ENCODE peak calls at places on chromosomes 13 and 19, in six cellular contexts. V is aorta, O is T-helper 2 cell, P is HT1080, I is NCI-H460, A is Peyer's patch. Y is an unnamed sample.

GRCh38 chr13:100828226-100828625 is 153.6 kb upstream of the TMTC4 start:
- DNase-seq in P (peak), O (no peak), I (no peak), A (no peak), V (no peak), Y (no peak)

GRCh38 chr13:32415019-32415418 is 12.9 kb downstream of the N4BP2L1 start:
- DNase-seq in V (no peak), O (no peak), I (no peak), P (no peak), A (no peak), Y (no peak)

GRCh38 chr13:111956261-111957151 is 110.4 kb upstream of the SOX1 start:
- DNase-seq in O (no peak), I (no peak), P (no peak), A (no peak), V (no peak), Y (no peak)

GRCh38 chr19:50896591-50897190 is 14.5 kb downstream of the KLK4 start:
- DNase-seq in O (no peak), V (no peak), I (no peak), P (peak), A (peak), Y (no peak)

GRCh38 chr13:105464249-105464648 is 1071.2 kb downstream of the EFNB2 start:
- DNase-seq in P (peak), O (no peak), V (no peak), A (no peak), I (no peak), Y (no peak)

GRCh38 chr19:55305491-55305890 is 19.6 kb downstream of the TMEM150B start:
- DNase-seq in O (peak), V (no peak), P (peak), I (no peak), A (peak), Y (peak)

GRCh38 chr13:50071399-50071798 is 56.2 kb downstream of the KCNRG start:
- DNase-seq in V (no peak), A (no peak), I (no peak), P (no peak), O (no peak), Y (no peak)

GRCh38 chr13:35140831-35141230 is 198.8 kb downstream of the NBEA start:
- DNase-seq in A (no peak), P (no peak), V (no peak), O (no peak), I (no peak), Y (no peak)

GRCh38 chr13:40565282-40566148 is 100.9 kb downstream of the FOXO1 start:
- DNase-seq in V (no peak), O (no peak), I (no peak), A (no peak), P (peak), Y (no peak)

GRCh38 chr19:29681422-29682235 is 16.4 kb downstream of the PLEKHF1 start:
- DNase-seq in O (no peak), A (no peak), P (no peak), V (no peak), I (no peak), Y (no peak)

GRCh38 chr13:114288157-114288591 is 6.8 kb downstream of the UPF3A start:
- DNase-seq in O (no peak), P (no peak), V (no peak), A (no peak), I (no peak), Y (no peak)

GRCh38 chr13:33050161-33050560 is 33.9 kb downstream of the KL start:
- DNase-seq in O (no peak), A (no peak), P (no peak), I (no peak), V (no peak), Y (no peak)

GRCh38 chr19:17420267-17420924 is 549 bp downstream of the MVB12A start:
- DNase-seq in O (no peak), P (peak), A (peak), V (peak), I (no peak), Y (no peak)

GRCh38 chr13:107680115-107680514 is 535.2 kb downstream of the LIG4 start:
- DNase-seq in P (peak), V (no peak), I (peak), O (no peak), A (no peak), Y (no peak)

GRCh38 chr19:48992571-48993174 is 436 bp downstream of the GYS1 start:
- DNase-seq in V (no peak), O (no peak), P (no peak), I (no peak), A (peak), Y (no peak)

GRCh38 chr19:51294211-51294976 is 17.1 kb upstream of the IGLON5 start:
- DNase-seq in V (no peak), O (no peak), A (peak), P (peak), I (no peak), Y (no peak)

GRCh38 chr13:34021619-34022018 is 203.7 kb downstream of the RFC3 start:
- DNase-seq in O (no peak), P (no peak), A (no peak), I (no peak), V (no peak), Y (no peak)

GRCh38 chr19:1874554-1875185 is 10.6 kb downstream of the ABHD17A start:
- DNase-seq in O (no peak), P (no peak), I (no peak), A (no peak), V (no peak), Y (no peak)

GRCh38 chr13:30477346-30478235 is 11.9 kb upstream of the HMGB1 start:
- DNase-seq in A (no peak), P (no peak), V (no peak), I (no peak), O (no peak), Y (no peak)

GRCh38 chr19:4319067-4319718 is 14.8 kb downstream of the FSD1 start:
- DNase-seq in A (no peak), O (no peak), V (no peak), I (no peak), P (no peak), Y (no peak)

GRCh38 chr19:6611441-6611852 is 20.5 kb upstream of the CD70 start:
- DNase-seq in V (no peak), O (no peak), P (peak), I (no peak), A (no peak), Y (no peak)

GRCh38 chr13:48707405-48707804 is 53.7 kb downstream of the CYSLTR2 start:
- DNase-seq in V (no peak), P (no peak), O (no peak), A (no peak), I (no peak), Y (no peak)

GRCh38 chr13:35957174-35957867 is 173.9 kb downstream of the DCLK1 start:
- DNase-seq in V (no peak), A (no peak), O (no peak), P (peak), I (no peak), Y (no peak)

GRCh38 chr13:42486711-42487198 is 87.2 kb upstream of the TNFSF11 start:
- DNase-seq in I (no peak), P (peak), V (no peak), A (no peak), O (no peak), Y (peak)

GRCh38 chr19:30083701-30084156 is 141.7 kb downstream of the URI1 start:
- DNase-seq in A (no peak), O (no peak), V (no peak), P (no peak), I (no peak), Y (no peak)

GRCh38 chr19:14116918-14117578 is 514 bp downstream of the PRKACA start:
- DNase-seq in I (no peak), V (peak), P (no peak), O (no peak), A (peak), Y (no peak)

GRCh38 chr19:22052644-22053013 is 345 bp downstream of the ZNF257 start:
- DNase-seq in P (no peak), V (no peak), A (peak), I (no peak), O (peak), Y (no peak)

GRCh38 chr19:19238126-19238894 is 26.6 kb downstream of the NCAN start:
- DNase-seq in O (no peak), I (no peak), P (no peak), V (no peak), A (no peak), Y (no peak)

GRCh38 chr13:74825170-74825948 is 656.6 kb downstream of the TBC1D4 start:
- DNase-seq in V (no peak), O (no peak), A (no peak), I (no peak), P (peak), Y (peak)

GRCh38 chr13:30923423-30923822 is 9.0 kb upstream of the TEX26 start:
- DNase-seq in A (no peak), V (no peak), O (no peak), I (no peak), P (no peak), Y (no peak)

GRCh38 chr13:25752957-25753540 is 298.8 kb downstream of the SHISA2 start:
- DNase-seq in A (no peak), P (peak), O (no peak), I (no peak), V (peak), Y (peak)

GRCh38 chr19:32233885-32234284 is 111.5 kb upstream of the ZNF507 start:
- DNase-seq in I (no peak), P (no peak), V (no peak), O (no peak), A (no peak), Y (no peak)

GRCh38 chr19:50839712-50840655 is 6.6 kb upstream of the KLK15 start:
- DNase-seq in V (peak), I (no peak), P (no peak), O (no peak), A (no peak), Y (no peak)

GRCh38 chr13:83940742-83941141 is 58.5 kb upstream of the SLITRK1 start:
- DNase-seq in O (no peak), P (peak), A (no peak), I (no peak), V (no peak), Y (no peak)

GRCh38 chr13:80755925-80756324 is 415.0 kb upstream of the SPRY2 start:
- DNase-seq in A (no peak), O (no peak), V (no peak), P (no peak), I (no peak), Y (no peak)

Y was measured in COLO829.